ENCODE peak calls at places on chromosomes 16 and 17, in six cellular contexts. P, K, V, T, R and S are unnamed samples.
A peak's percentile ranks its signal among the peaks of the same experiment; 100 is the strongest.

GRCh38 chr16:4648917-4649316 is 24.3 kb downstream of the MGRN1 start:
- DNase-seq in V (no peak), T (no peak), R (no peak), K (no peak), P (no peak), S (no peak)

GRCh38 chr16:85385463-85386331 is 227.4 kb upstream of the GSE1 start:
- DNase-seq in P (no peak), K (peak; percentile 16), T (peak; percentile 41), R (peak; percentile 10), V (no peak), S (no peak)

GRCh38 chr16:66390346-66391108 is 24.0 kb downstream of the CDH5 start:
- DNase-seq in R (no peak), P (no peak), K (no peak), V (no peak), T (no peak), S (peak; percentile 2)

GRCh38 chr17:39487946-39488345 is 26.7 kb downstream of the CDK12 start:
- DNase-seq in R (no peak), K (no peak), V (peak; percentile 2), P (peak; percentile 23), T (no peak), S (no peak)

GRCh38 chr17:49925916-49926315 is 43.1 kb upstream of the DLX4 start:
- DNase-seq in K (peak; percentile 82), V (no peak), T (no peak), R (peak; percentile 60), P (no peak), S (peak; percentile 35)

GRCh38 chr17:7184091-7184488 is 4.9 kb upstream of the ASGR1 start:
- DNase-seq in T (peak; percentile 42), K (no peak), V (no peak), R (no peak), P (no peak), S (no peak)

GRCh38 chr17:78862073-78863023 is 21.7 kb upstream of the USP36 start:
- DNase-seq in P (peak; percentile 97), R (peak; percentile 70), T (peak; percentile 80), V (peak; percentile 96), K (peak; percentile 85), S (peak; percentile 52)

GRCh38 chr17:75325827-75326586 is 36.8 kb upstream of the SLC25A19 start:
- DNase-seq in P (peak; percentile 84), V (peak; percentile 75), R (no peak), K (no peak), T (no peak), S (no peak)

GRCh38 chr17:50675627-50676026 is 32.1 kb downstream of the ANKRD40 start:
- DNase-seq in R (no peak), P (no peak), T (peak; percentile 17), V (no peak), K (no peak), S (no peak)

GRCh38 chr17:51948128-51948527 is 210.4 kb downstream of the CA10 start:
- DNase-seq in T (no peak), R (no peak), P (no peak), K (no peak), V (no peak), S (no peak)

GRCh38 chr17:73705594-73705993 is 61.3 kb upstream of the SDK2 start:
- DNase-seq in P (peak; percentile 50), T (no peak), V (peak; percentile 15), R (no peak), K (no peak), S (no peak)

GRCh38 chr16:65598626-65599025 is 476.8 kb upstream of the CDH11 start:
- DNase-seq in R (no peak), V (no peak), T (no peak), P (no peak), K (no peak), S (no peak)

GRCh38 chr17:81910840-81911276 is 341 bp downstream of the PCYT2 start:
- DNase-seq in P (no peak), K (no peak), V (no peak), T (no peak), R (no peak), S (no peak)

GRCh38 chr16:49532243-49532870 is 158.8 kb downstream of the C16orf78 start:
- DNase-seq in V (no peak), P (no peak), R (no peak), K (no peak), T (no peak), S (no peak)

GRCh38 chr16:49531425-49531824 is 157.8 kb downstream of the C16orf78 start:
- DNase-seq in R (no peak), T (no peak), V (no peak), K (no peak), P (no peak), S (no peak)

GRCh38 chr16:49528564-49529150 is 155.1 kb downstream of the C16orf78 start:
- DNase-seq in T (no peak), R (no peak), P (no peak), V (no peak), K (no peak), S (no peak)

GRCh38 chr16:49529646-49530045 is 156.0 kb downstream of the C16orf78 start:
- DNase-seq in T (no peak), V (no peak), P (no peak), R (no peak), K (no peak), S (no peak)

GRCh38 chr16:49530396-49530795 is 156.8 kb downstream of the C16orf78 start:
- DNase-seq in T (no peak), P (no peak), K (no peak), V (no peak), R (no peak), S (no peak)
- H3K4me1 ChIP-seq in T (peaks cover 3% of the 10 kb centered on the region), P (no peaks in the 10 kb centered on the region), K (peaks cover 3% of the 10 kb centered on the region), V (no peaks in the 10 kb centered on the region), R (peaks cover 5% of the 10 kb centered on the region), S (no peaks in the 10 kb centered on the region)

GRCh38 chr16:48334325-48334724 is 50.9 kb downstream of the SIAH1 start:
- DNase-seq in T (no peak), K (no peak), V (no peak), R (no peak), P (no peak), S (no peak)

GRCh38 chr16:48332978-48333377 is 52.2 kb downstream of the SIAH1 start:
- DNase-seq in V (no peak), R (no peak), T (no peak), K (no peak), P (no peak), S (no peak)

GRCh38 chr16:48340054-48340453 is 45.2 kb downstream of the SIAH1 start:
- DNase-seq in V (no peak), T (no peak), P (no peak), K (no peak), R (no peak), S (no peak)

GRCh38 chr16:48330847-48331204 is 54.4 kb downstream of the SIAH1 start:
- DNase-seq in R (no peak), K (no peak), P (no peak), T (no peak), V (no peak), S (no peak)

GRCh38 chr16:48335961-48336360 is 49.3 kb downstream of the SIAH1 start:
- DNase-seq in V (peak; percentile 77), R (no peak), K (no peak), P (peak; percentile 82), T (no peak), S (no peak)
- H3K27ac ChIP-seq in V (peak overlapping the region; percentile 37), R (no peak overlapping the region), K (no peak overlapping the region), P (peak overlapping the region; percentile 73), T (no peak overlapping the region), S (no peak overlapping the region)

GRCh38 chr17:65901394-65901793 is 290.5 kb downstream of the CEP112 start:
- DNase-seq in P (no peak), K (no peak), R (no peak), V (no peak), T (no peak), S (no peak)
- H3K4me1 ChIP-seq in P (no peaks in the 10 kb centered on the region), K (no peaks in the 10 kb centered on the region), R (no peaks in the 10 kb centered on the region), V (no peaks in the 10 kb centered on the region), T (peaks cover 2% of the 10 kb centered on the region), S (no peaks in the 10 kb centered on the region)

GRCh38 chr17:10156579-10157488 is 41.6 kb downstream of the GAS7 start:
- DNase-seq in K (peak; percentile 40), V (no peak), P (no peak), R (peak; percentile 47), T (no peak), S (peak; percentile 49)
- H3K27ac ChIP-seq in K (peak overlapping the region; percentile 30), V (no peak overlapping the region), P (no peak overlapping the region), R (peak overlapping the region; percentile 64), T (no peak overlapping the region), S (peak overlapping the region; percentile 14)

DNA sequence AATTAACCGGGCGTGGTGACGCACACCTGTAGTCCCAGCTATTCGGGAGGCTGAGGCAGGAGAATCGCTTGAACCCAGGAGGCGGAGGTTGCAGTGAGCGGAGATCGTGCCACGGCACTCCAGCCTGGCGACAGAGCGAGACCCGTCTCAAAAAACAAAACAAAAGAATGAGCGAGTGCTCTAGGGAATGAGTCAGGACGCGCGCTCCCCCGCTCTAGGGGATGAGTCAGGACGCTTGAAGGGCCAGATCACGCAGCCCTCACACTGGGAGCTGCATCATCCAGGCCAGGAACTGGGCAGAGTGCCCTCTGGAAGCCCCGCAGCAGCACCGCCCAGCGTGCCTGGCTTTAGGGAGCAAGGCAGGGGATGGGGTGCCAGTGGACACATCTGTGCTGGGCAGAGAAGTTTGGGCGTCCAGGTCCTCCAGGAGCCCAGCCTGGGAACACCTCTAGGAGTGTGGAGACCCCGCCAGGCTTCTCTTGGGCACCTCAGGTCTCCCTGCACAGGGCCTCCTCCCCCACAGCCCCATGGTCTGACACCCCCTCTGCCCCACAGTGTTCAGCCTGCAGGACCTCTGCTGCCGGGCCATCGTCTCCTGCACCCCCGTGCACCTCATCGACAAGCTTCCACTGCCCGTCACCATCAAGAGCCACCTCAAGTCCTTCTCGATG is 3.9 kb upstream of the WFIKKN1 start:
- DNase-seq in V (peak; percentile 94), P (peak; percentile 96), K (no peak), R (no peak), T (peak; percentile 86), S (no peak)
- H3K4me1 ChIP-seq in V (peaks cover 28% of the 10 kb centered on the region), P (peaks cover 2% of the 10 kb centered on the region), K (peaks cover 2% of the 10 kb centered on the region), R (peaks cover 26% of the 10 kb centered on the region), T (peaks cover 16% of the 10 kb centered on the region), S (peaks cover 26% of the 10 kb centered on the region)

GRCh38 chr16:49834496-49835009 is 21.4 kb downstream of the ZNF423 start:
- DNase-seq in R (peak; percentile 75), V (no peak), T (peak; percentile 87), K (peak; percentile 83), P (no peak), S (peak; percentile 80)

GRCh38 chr16:49832177-49832576 is 23.7 kb downstream of the ZNF423 start:
- DNase-seq in P (no peak), V (no peak), R (peak; percentile 49), T (no peak), K (peak; percentile 55), S (no peak)

GRCh38 chr16:49835116-49835880 is 20.6 kb downstream of the ZNF423 start:
- DNase-seq in P (no peak), R (no peak), T (peak; percentile 65), V (no peak), K (peak; percentile 39), S (no peak)

GRCh38 chr16:49833055-49833454 is 22.9 kb downstream of the ZNF423 start:
- DNase-seq in K (peak; percentile 83), V (no peak), R (peak; percentile 73), P (no peak), T (peak; percentile 83), S (peak; percentile 87)

GRCh38 chr16:49833796-49834195 is 22.1 kb downstream of the ZNF423 start:
- DNase-seq in T (peak; percentile 54), R (peak; percentile 36), V (no peak), K (peak; percentile 34), P (no peak), S (no peak)
- H3K27ac ChIP-seq in T (no peak overlapping the region), R (peak overlapping the region; percentile 87), V (no peak overlapping the region), K (peak overlapping the region; percentile 84), P (no peak overlapping the region), S (peak overlapping the region; percentile 82)